ENCODE peak calls at places on chromosomes 5 and 9, in five cellular contexts. M, P, Q, O and G are unnamed samples.

GRCh38 chr5:151234476-151235238 is 10.8 kb upstream of the CCDC69 start:
- DNase-seq in M (peak; percentile 84), P (peak; percentile 84), Q (no peak), O (peak; percentile 33), G (peak; percentile 93)

GRCh38 chr5:31471916-31472315 is 60.0 kb downstream of the DROSHA start:
- DNase-seq in M (peak; percentile 32), P (no peak), Q (no peak), O (no peak), G (no peak)

GRCh38 chr9:109143881-109144562 is 23.0 kb downstream of the FRRS1L start:
- DNase-seq in M (peak; percentile 40), P (no peak), Q (peak; percentile 32), O (peak; percentile 10), G (peak; percentile 47)

GRCh38 chr9:80937646-80938045 is 751.7 kb downstream of the TLE1 start:
- DNase-seq in M (no peak), P (no peak), Q (no peak), O (no peak), G (no peak)

GRCh38 chr9:113261917-113262671 is 13.3 kb downstream of the CDC26 start:
- DNase-seq in M (no peak), P (no peak), Q (no peak), O (no peak), G (no peak)

GRCh38 chr5:179866241-179867078 is 7.8 kb upstream of the MRNIP start:
- DNase-seq in M (no peak), P (no peak), Q (no peak), O (no peak), G (peak; percentile 12)

GRCh38 chr5:111755264-111755941 is 1.6 kb downstream of the NREP start:
- DNase-seq in M (peak; percentile 42), P (no peak), Q (no peak), O (no peak), G (no peak)

GRCh38 chr5:9335269-9335668 is 210.6 kb downstream of the SEMA5A start:
- DNase-seq in M (no peak), P (no peak), Q (no peak), O (no peak), G (no peak)

GRCh38 chr5:141100243-141100805 is at the start of gene PCDHB3:
- DNase-seq in M (peak; percentile 41), P (peak; percentile 32), Q (peak; percentile 28), O (peak; percentile 15), G (peak; percentile 21)

GRCh38 chr9:126806336-126806735 is 1.5 kb downstream of the ZBTB43 start:
- DNase-seq in M (peak; percentile 74), P (no peak), Q (no peak), O (peak; percentile 63), G (peak; percentile 71)
- H3K4me3 ChIP-seq in M (peak overlapping the region; percentile 97), P (peak overlapping the region; percentile 97), Q (peak overlapping the region; percentile 83), O (peak overlapping the region; percentile 94), G (peak overlapping the region; percentile 94)

GRCh38 chr9:35714123-35714522 is 17.9 kb downstream of the TLN1 start:
- DNase-seq in M (no peak), P (no peak), Q (no peak), O (no peak), G (no peak)
- TF ChIP-seq CTCF in M (no peak), P (no peak), Q (no peak), O (no peak), G (no peak)

GRCh38 chr5:177593511-177593910 is 1.5 kb downstream of the TMED9 start:
- DNase-seq in M (no peak), P (no peak), Q (no peak), O (no peak), G (no peak)
- H3K4me3 ChIP-seq in M (peak overlapping the region; percentile 99), P (no peak overlapping the region), Q (no peak overlapping the region), O (peak overlapping the region; percentile 88), G (peak overlapping the region; percentile 90)

GRCh38 chr5:34789021-34789531 is 49.9 kb upstream of the TTC23L start:
- DNase-seq in M (peak; percentile 53), P (no peak), Q (no peak), O (peak; percentile 87), G (peak; percentile 47)
- TF ChIP-seq CTCF in M (no peak), P (no peak), Q (no peak), O (no peak), G (no peak)

GRCh38 chr5:57690724-57691123 is 208.1 kb upstream of the ACTBL2 start:
- DNase-seq in M (no peak), P (no peak), Q (no peak), O (no peak), G (no peak)

GRCh38 chr5:57696005-57696755 is 213.6 kb upstream of the ACTBL2 start:
- DNase-seq in M (no peak), P (peak; percentile 19), Q (no peak), O (no peak), G (no peak)

GRCh38 chr5:57695179-57695578 is 212.6 kb upstream of the ACTBL2 start:
- DNase-seq in M (no peak), P (no peak), Q (no peak), O (no peak), G (no peak)

GRCh38 chr5:57692582-57693487 is 210.2 kb upstream of the ACTBL2 start:
- DNase-seq in M (peak; percentile 94), P (peak; percentile 59), Q (no peak), O (peak; percentile 94), G (peak; percentile 95)

DNA sequence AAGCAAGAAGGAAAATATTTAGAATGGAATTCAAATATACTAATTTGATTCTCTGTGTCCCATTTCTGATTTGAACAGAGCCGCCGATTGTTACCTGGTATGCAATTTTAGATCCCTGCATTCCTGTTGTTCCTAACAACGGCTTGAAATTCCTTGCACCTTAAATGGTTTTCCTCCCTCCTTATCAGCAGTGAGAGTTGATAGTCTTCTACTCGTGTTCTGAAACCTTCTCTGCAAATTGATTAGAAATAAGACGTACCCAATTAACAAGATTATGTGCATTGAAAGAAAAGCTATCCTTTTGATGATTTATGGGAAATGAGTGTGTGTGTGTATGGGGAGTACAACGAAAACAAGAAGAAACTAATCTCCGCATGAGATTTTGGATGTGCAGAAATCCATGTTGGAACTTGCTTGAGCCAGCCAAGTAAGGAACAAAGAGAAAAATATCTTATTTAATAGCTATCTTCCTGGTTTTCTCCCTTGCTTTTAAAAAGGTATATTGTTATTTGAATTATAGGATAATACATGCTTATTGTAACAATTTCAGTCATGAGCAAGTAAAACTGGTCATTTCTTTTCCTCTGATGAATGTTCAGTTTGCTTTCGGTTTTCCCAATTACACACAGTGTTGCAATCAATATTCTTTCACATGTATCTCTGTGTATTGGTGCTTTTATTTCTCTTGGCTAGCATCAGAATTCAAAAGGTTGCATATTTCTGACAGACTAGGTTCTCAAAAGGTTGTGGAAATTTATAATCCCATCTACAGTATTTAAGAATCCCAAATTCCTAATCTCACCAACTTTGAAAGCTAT is 211.1 kb upstream of the ACTBL2 start:
- DNase-seq in M (peak; percentile 29), P (no peak), Q (no peak), O (peak; percentile 58), G (peak; percentile 36)
- H3K4me3 ChIP-seq in M (no peak overlapping the region), P (no peak overlapping the region), Q (no peak overlapping the region), O (no peak overlapping the region), G (no peak overlapping the region)